ENCODE peak calls at places on chromosomes 4 and X, in seven cellular contexts. T is psoas muscle, P is mammary epithelial cell, X is aorta, K is hepatocyte, R is left lung, C is cardiac muscle cell. U is an unnamed sample.

GRCh38 chr4:176193898-176194297 is 1.5 kb downstream of the SPATA4 start:
- DNase-seq in T (no peak), P (peak; percentile 95), X (no peak), K (no peak), R (no peak), C (no peak), U (no peak)

GRCh38 chr4:12724520-12724919 is 759.6 kb downstream of the RAB28 start:
- DNase-seq in T (no peak), P (no peak), X (no peak), K (peak; percentile 42), R (no peak), C (peak; percentile 20), U (no peak)

GRCh38 chrX:110397353-110397752 is 38.7 kb downstream of the RTL9 start:
- DNase-seq in T (no peak), P (no peak), X (no peak), K (no peak), R (no peak), C (no peak), U (no peak)

GRCh38 chr4:8848507-8849265 is 23.0 kb downstream of the HMX1 start:
- DNase-seq in T (no peak), P (no peak), X (no peak), K (no peak), R (peak; percentile 19), C (no peak), U (peak; percentile 41)

GRCh38 chr4:78551420-78552351 is at the start of gene ANXA3:
- DNase-seq in T (peak; percentile 26), P (peak; percentile 70), X (peak; percentile 50), K (peak; percentile 85), R (peak; percentile 76), C (peak; percentile 56), U (no peak)

GRCh38 chr4:149404143-149404542 is 411.5 kb downstream of the IQCM start:
- DNase-seq in T (no peak), P (no peak), X (no peak), K (no peak), R (no peak), C (no peak), U (no peak)

GRCh38 chrX:78759081-78759480 is 11.6 kb downstream of the LPAR4 start:
- DNase-seq in T (no peak), P (no peak), X (no peak), K (no peak), R (no peak), C (no peak), U (no peak)

GRCh38 chrX:135327299-135327698 is 18.0 kb downstream of the ETDC start:
- DNase-seq in T (no peak), P (peak; percentile 75), X (no peak), K (no peak), R (no peak), C (no peak), U (no peak)

GRCh38 chr4:3322059-3322550 is 29.3 kb downstream of the RGS12 start:
- DNase-seq in T (no peak), P (no peak), X (peak; percentile 31), K (no peak), R (no peak), C (peak; percentile 72), U (no peak)

GRCh38 chr4:11496313-11496956 is 67.7 kb upstream of the HS3ST1 start:
- DNase-seq in T (no peak), P (peak; percentile 99), X (no peak), K (no peak), R (no peak), C (no peak), U (no peak)

GRCh38 chrX:44844204-44844603 is 383 bp downstream of the DUSP21 start:
- DNase-seq in T (no peak), P (no peak), X (no peak), K (no peak), R (no peak), C (no peak), U (no peak)
- H3K4me3 ChIP-seq in T (no peak overlapping the region), P (no peak overlapping the region), X (no peak overlapping the region), K (no peak overlapping the region), R (no peak overlapping the region), C (no peak overlapping the region), U (no peak overlapping the region)

GRCh38 chr4:38693531-38693930 is 29.5 kb downstream of the KLF3 start:
- DNase-seq in T (no peak), P (no peak), X (no peak), K (no peak), R (no peak), C (no peak), U (no peak)

GRCh38 chr4:38691251-38692008 is 27.4 kb downstream of the KLF3 start:
- DNase-seq in T (no peak), P (no peak), X (no peak), K (no peak), R (no peak), C (no peak), U (no peak)

GRCh38 chr4:38694330-38694729 is 30.3 kb downstream of the KLF3 start:
- DNase-seq in T (no peak), P (no peak), X (no peak), K (no peak), R (no peak), C (no peak), U (no peak)

GRCh38 chr4:38695844-38696243 is 31.8 kb downstream of the KLF3 start:
- DNase-seq in T (no peak), P (no peak), X (no peak), K (no peak), R (no peak), C (no peak), U (no peak)

GRCh38 chr4:38692421-38692820 is 28.4 kb downstream of the KLF3 start:
- DNase-seq in T (no peak), P (no peak), X (no peak), K (no peak), R (no peak), C (no peak), U (no peak)
- H3K36me3 ChIP-seq in T (peaks cover 84% of the 10 kb centered on the region), P (peaks cover 63% of the 10 kb centered on the region), X (peaks cover 15% of the 10 kb centered on the region), K (peaks cover 9% of the 10 kb centered on the region), R (peaks cover 96% of the 10 kb centered on the region), C (peaks cover 36% of the 10 kb centered on the region), U (peaks cover 73% of the 10 kb centered on the region)

DNA sequence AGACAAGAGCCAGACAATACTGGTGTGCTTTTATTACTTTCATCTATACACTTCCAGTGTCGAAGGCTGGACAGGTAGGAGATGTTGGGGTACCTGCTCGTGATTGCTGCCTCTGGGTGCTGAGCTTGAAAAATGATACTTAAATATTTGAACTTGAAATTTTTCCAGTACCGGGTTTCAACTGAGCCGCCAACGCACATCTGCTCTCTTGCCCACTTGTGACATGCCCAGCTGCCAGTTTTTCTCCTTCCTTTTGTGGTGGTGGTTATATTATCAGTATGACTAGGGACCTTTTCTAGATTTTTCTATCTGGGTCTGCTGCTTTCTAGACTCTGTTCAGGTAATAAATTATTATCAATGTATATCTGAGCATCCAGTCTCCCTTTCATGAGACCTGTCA is 3.4 kb downstream of the OGT start:
- DNase-seq in T (no peak), P (peak; percentile 6), X (no peak), K (no peak), R (no peak), C (no peak), U (no peak)
- H3K4me3 ChIP-seq in T (peak overlapping the region; percentile 82), P (peak overlapping the region; percentile 66), X (peak overlapping the region; percentile 48), K (peak overlapping the region; percentile 23), R (peak overlapping the region; percentile 71), C (no peak overlapping the region), U (peak overlapping the region; percentile 90)

GRCh38 chr4:68316193-68316969 is 33.5 kb downstream of the YTHDC1 start:
- DNase-seq in T (no peak), P (no peak), X (no peak), K (no peak), R (no peak), C (no peak), U (no peak)
- H3K36me3 ChIP-seq in T (peaks cover 100% of the 10 kb centered on the region), P (peaks cover 67% of the 10 kb centered on the region), X (peaks cover 8% of the 10 kb centered on the region), K (peaks cover 4% of the 10 kb centered on the region), R (peaks cover 93% of the 10 kb centered on the region), C (peaks cover 84% of the 10 kb centered on the region), U (peaks cover 95% of the 10 kb centered on the region)

GRCh38 chrX:72028701-72029470 is 102.8 kb downstream of the RTL5 start:
- DNase-seq in T (no peak), P (no peak), X (no peak), K (no peak), R (no peak), C (no peak), U (no peak)
- H3K4me3 ChIP-seq in T (no peak overlapping the region), P (no peak overlapping the region), X (no peak overlapping the region), K (no peak overlapping the region), R (no peak overlapping the region), C (no peak overlapping the region), U (peak overlapping the region; percentile 45)

GRCh38 chr4:20723019-20723418 is 22.8 kb downstream of the PACRGL start:
- DNase-seq in T (no peak), P (peak; percentile 48), X (no peak), K (no peak), R (no peak), C (no peak), U (no peak)
- H3K36me3 ChIP-seq in T (peaks cover 87% of the 10 kb centered on the region), P (peaks cover 10% of the 10 kb centered on the region), X (peaks cover 7% of the 10 kb centered on the region), K (no peaks in the 10 kb centered on the region), R (peaks cover 68% of the 10 kb centered on the region), C (peaks cover 18% of the 10 kb centered on the region), U (peaks cover 74% of the 10 kb centered on the region)

GRCh38 chrX:119694601-119695534 is 1.9 kb upstream of the SEPTIN6 start:
- DNase-seq in T (no peak), P (no peak), X (no peak), K (peak; percentile 25), R (no peak), C (no peak), U (no peak)
- H3K4me3 ChIP-seq in T (no peak overlapping the region), P (no peak overlapping the region), X (no peak overlapping the region), K (no peak overlapping the region), R (no peak overlapping the region), C (no peak overlapping the region), U (no peak overlapping the region)

GRCh38 chrX:101950581-101950980 is 18.8 kb upstream of the ZMAT1 start:
- DNase-seq in T (no peak), P (no peak), X (no peak), K (no peak), R (no peak), C (no peak), U (no peak)
- H3K36me3 ChIP-seq in T (no peaks in the 10 kb centered on the region), P (no peaks in the 10 kb centered on the region), X (no peaks in the 10 kb centered on the region), K (no peaks in the 10 kb centered on the region), R (no peaks in the 10 kb centered on the region), C (no peaks in the 10 kb centered on the region), U (no peaks in the 10 kb centered on the region)